ENCODE peak calls at places on chromosomes 3 and 15, in six cellular contexts. O is activated B cell treated with CpG ODN at 0.5 μM for 24 hours; L is uterus; I is CD8-positive, alpha-beta T cell; N is cardiac fibroblast; P is choroid plexus epithelial cell. B is an unnamed sample.

GRCh38 chr15:97691799-97692198 is 268.7 kb upstream of the ARRDC4 start:
- DNase-seq in O (no peak), P (no peak), L (no peak), N (no peak), I (no peak), B (no peak)

GRCh38 chr3:146277953-146278631 is 27.2 kb upstream of the PLSCR4 start:
- DNase-seq in I (no peak), L (peak), N (peak), P (peak), O (no peak), B (no peak)

GRCh38 chr3:49388416-49388815 is 23.4 kb downstream of the RHOA start:
- DNase-seq in L (no peak), N (no peak), P (no peak), O (no peak), I (no peak), B (no peak)

GRCh38 chr3:47108546-47108945 is 55.4 kb downstream of the SETD2 start:
- DNase-seq in O (no peak), P (peak), N (peak), L (no peak), I (no peak), B (no peak)

GRCh38 chr3:48233542-48233941 is 7.4 kb upstream of the ZNF589 start:
- DNase-seq in I (no peak), P (no peak), L (no peak), O (no peak), N (no peak), B (no peak)

GRCh38 chr15:75024102-75024636 is 779 bp downstream of the PPCDC start:
- DNase-seq in P (peak), N (peak), O (no peak), I (no peak), L (no peak), B (no peak)

GRCh38 chr3:11096266-11097135 is 57.8 kb upstream of the HRH1 start:
- DNase-seq in O (no peak), L (peak), P (peak), N (peak), I (no peak), B (no peak)

GRCh38 chr15:28912422-28912821 is 26.6 kb downstream of the APBA2 start:
- DNase-seq in I (no peak), N (no peak), L (no peak), P (peak), O (no peak), B (no peak)

GRCh38 chr3:177443469-177443868 is 246.2 kb upstream of the TBL1XR1 start:
- DNase-seq in P (peak), I (no peak), O (no peak), N (peak), L (no peak), B (no peak)

GRCh38 chr3:30600572-30600971 is 5.8 kb upstream of the TGFBR2 start:
- DNase-seq in I (no peak), N (no peak), L (no peak), P (no peak), O (no peak), B (no peak)

GRCh38 chr3:66386925-66387650 is 113.7 kb downstream of the LRIG1 start:
- DNase-seq in O (no peak), P (no peak), I (no peak), L (no peak), N (no peak), B (no peak)

GRCh38 chr3:154795046-154795445 is 285.1 kb upstream of the MME start:
- DNase-seq in O (no peak), L (no peak), P (no peak), I (no peak), N (no peak), B (no peak)

GRCh38 chr3:132268956-132269355 is 48.3 kb upstream of the ACP3 start:
- DNase-seq in L (no peak), N (peak), I (no peak), P (peak), O (no peak), B (no peak)

GRCh38 chr3:8318002-8318649 is 183.5 kb upstream of the LMCD1 start:
- DNase-seq in N (peak), O (no peak), P (peak), I (no peak), L (no peak), B (no peak)

GRCh38 chr3:14415501-14415900 is 13.1 kb downstream of the SLC6A6 start:
- DNase-seq in L (no peak), N (peak), I (no peak), O (no peak), P (no peak), B (no peak)

GRCh38 chr3:48215466-48215865 is 7.8 kb upstream of the CAMP start:
- DNase-seq in O (no peak), P (peak), N (peak), L (peak), I (no peak), B (no peak)

GRCh38 chr3:174302746-174303315 is 556.3 kb upstream of the NAALADL2 start:
- DNase-seq in L (no peak), I (no peak), N (no peak), P (no peak), O (no peak), B (no peak)

GRCh38 chr15:54082836-54083492 is 104.7 kb downstream of the UNC13C start:
- DNase-seq in I (no peak), L (no peak), N (peak), P (peak), O (no peak), B (no peak)

GRCh38 chr3:15977598-15978232 is 179.9 kb upstream of the ANKRD28 start:
- DNase-seq in L (no peak), P (no peak), N (no peak), I (no peak), O (no peak), B (no peak)

GRCh38 chr15:90879730-90880366 is 4.5 kb upstream of the FES start:
- DNase-seq in L (no peak), I (no peak), P (no peak), N (no peak), O (no peak), B (no peak)

GRCh38 chr3:23760871-23761373 is 44.8 kb upstream of the UBE2E1 start:
- DNase-seq in I (no peak), N (no peak), P (no peak), O (no peak), L (no peak), B (no peak)

GRCh38 chr3:33096103-33096868 is 660 bp downstream of the GLB1 start:
- DNase-seq in P (peak), N (peak), L (no peak), I (peak), O (peak), B (no peak)

GRCh38 chr3:164806188-164806587 is 272.1 kb downstream of the SI start:
- DNase-seq in I (no peak), L (no peak), P (peak), N (no peak), O (no peak), B (no peak)
- TF ChIP-seq CTCF in I (no peak), L (no peak), P (no peak), N (no peak), O (no peak), B (no peak)

GRCh38 chr3:127867412-127867811 is 45.1 kb upstream of the MGLL start:
- DNase-seq in P (no peak), O (no peak), I (no peak), L (no peak), N (no peak), B (no peak)

GRCh38 chr3:127867986-127868385 is 45.7 kb upstream of the MGLL start:
- DNase-seq in N (no peak), O (no peak), L (no peak), I (no peak), P (peak), B (no peak)

GRCh38 chr3:127860223-127860622 is 37.9 kb upstream of the MGLL start:
- DNase-seq in P (peak), O (no peak), L (no peak), I (no peak), N (no peak), B (no peak)

GRCh38 chr3:127865941-127866340 is 43.6 kb upstream of the MGLL start:
- DNase-seq in I (no peak), L (no peak), O (no peak), P (peak), N (peak), B (no peak)
- TF ChIP-seq CTCF in I (no peak), L (no peak), O (no peak), P (peak), N (peak), B (no peak)

GRCh38 chr3:120566243-120566980 is 29.7 kb upstream of the NDUFB4 start:
- DNase-seq in L (no peak), P (no peak), O (no peak), N (no peak), I (no peak), B (no peak)

GRCh38 chr3:120569224-120569915 is 26.8 kb upstream of the NDUFB4 start:
- DNase-seq in P (no peak), I (no peak), N (no peak), O (no peak), L (no peak), B (no peak)

GRCh38 chr3:120568624-120569023 is 27.5 kb upstream of the NDUFB4 start:
- DNase-seq in N (no peak), O (no peak), I (no peak), L (no peak), P (peak), B (no peak)

GRCh38 chr3:120568198-120568523 is 28.0 kb upstream of the NDUFB4 start:
- DNase-seq in L (no peak), I (no peak), O (no peak), P (no peak), N (no peak), B (no peak)

GRCh38 chr3:120567370-120568197 is 28.6 kb upstream of the NDUFB4 start:
- DNase-seq in I (no peak), N (peak), O (no peak), P (peak), L (no peak), B (no peak)
- TF ChIP-seq CTCF in I (peak), N (peak), O (no peak), P (peak), L (peak), B (peak)

GRCh38 chr3:97896129-97896528 is 74.3 kb downstream of the CRYBG3 start:
- DNase-seq in P (no peak), N (no peak), L (no peak), I (no peak), O (no peak), B (no peak)

GRCh38 chr3:97901327-97902295 is 70.6 kb downstream of the RIOX2 start:
- DNase-seq in O (no peak), I (no peak), P (peak), N (peak), L (no peak), B (no peak)

GRCh38 chr3:97892852-97893251 is 71.0 kb downstream of the CRYBG3 start:
- DNase-seq in O (no peak), N (no peak), P (no peak), I (no peak), L (no peak), B (no peak)

GRCh38 chr3:97895216-97895615 is 73.4 kb downstream of the CRYBG3 start:
- DNase-seq in N (no peak), O (no peak), I (no peak), L (no peak), P (no peak), B (no peak)

DNA sequence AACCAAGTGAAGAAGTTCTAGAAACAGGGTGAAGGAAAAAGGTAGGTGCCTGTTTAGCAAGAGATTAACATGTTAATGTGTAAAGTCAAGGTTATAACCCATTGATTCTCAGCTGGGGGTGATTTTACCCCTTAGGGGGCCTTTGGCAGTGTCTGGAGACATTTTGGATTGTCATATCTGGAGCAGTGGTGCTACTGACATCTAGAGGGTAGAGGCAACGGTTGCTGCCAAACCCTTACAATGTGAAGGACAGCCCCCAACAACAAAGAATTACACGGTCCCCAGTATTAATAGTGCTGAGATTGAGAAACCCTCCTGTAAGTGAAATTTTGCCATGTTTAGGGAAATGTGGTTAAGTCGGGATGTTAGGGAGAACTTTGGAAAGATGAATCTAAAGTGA is 74.7 kb downstream of the CRYBG3 start:
- DNase-seq in N (no peak), L (no peak), O (no peak), I (no peak), P (peak), B (no peak)
- TF ChIP-seq CTCF in N (no peak), L (no peak), O (no peak), I (no peak), P (peak), B (no peak)

GRCh38 chr3:28334552-28334951 is 14.0 kb upstream of the ZCWPW2 start:
- DNase-seq in L (no peak), N (peak), P (peak), O (no peak), I (no peak), B (no peak)
- TF ChIP-seq CTCF in L (peak), N (no peak), P (peak), O (no peak), I (peak), B (peak)

GRCh38 chr15:70854669-70854976 is 666 bp upstream of the LARP6 start:
- DNase-seq in L (no peak), N (peak), I (no peak), O (no peak), P (peak), B (no peak)
- TF ChIP-seq CTCF in L (no peak), N (peak), I (no peak), O (no peak), P (peak), B (no peak)

GRCh38 chr3:193650585-193650984 is 57.6 kb downstream of the OPA1 start:
- DNase-seq in P (no peak), L (no peak), I (no peak), O (no peak), N (no peak), B (no peak)

GRCh38 chr3:193640728-193641127 is 47.7 kb downstream of the OPA1 start:
- DNase-seq in O (no peak), I (no peak), L (no peak), P (peak), N (no peak), B (no peak)

GRCh38 chr3:193641376-193641775 is 48.4 kb downstream of the OPA1 start:
- DNase-seq in N (no peak), L (no peak), P (no peak), O (no peak), I (no peak), B (no peak)

GRCh38 chr3:193648542-193649076 is 55.6 kb downstream of the OPA1 start:
- DNase-seq in N (no peak), I (no peak), P (no peak), O (no peak), L (no peak), B (no peak)

GRCh38 chr3:193645806-193646205 is 52.8 kb downstream of the OPA1 start:
- DNase-seq in P (no peak), O (no peak), I (no peak), N (peak), L (no peak), B (no peak)
- TF ChIP-seq CTCF in P (no peak), O (no peak), I (no peak), N (no peak), L (no peak), B (no peak)